ENCODE peak calls at places on chromosomes 6 and 20, in nine cellular contexts. G is transverse colon; R is trophoblast cell; C is uterus; Q is GM12878; Z is CD8-positive, alpha-beta memory T cell; X is tibial nerve; K is Peyer's patch; F is stomach. J is an unnamed sample.

GRCh38 chr6:44943541-44943940 is 384.6 kb upstream of the RUNX2 start:
- DNase-seq in C (no peak), R (no peak), G (no peak), F (no peak), K (no peak), Z (no peak), X (no peak), Q (no peak), J (no peak)

GRCh38 chr6:29017428-29017802 is 12.3 kb upstream of the ZNF311 start:
- DNase-seq in Z (no peak), C (no peak), Q (no peak), X (no peak), F (no peak), G (no peak), K (no peak), R (no peak), J (no peak)

GRCh38 chr20:32535316-32535952 is 49.7 kb downstream of the NOL4L start:
- DNase-seq in R (no peak), F (no peak), Q (no peak), X (no peak), G (no peak), C (no peak), Z (peak; percentile 29), K (peak; percentile 35), J (no peak)

GRCh38 chr20:62238569-62239277 is 402 bp downstream of the OSBPL2 start:
- DNase-seq in K (peak; percentile 34), Q (no peak), R (peak; percentile 38), F (peak; percentile 41), X (no peak), C (no peak), G (peak; percentile 55), Z (no peak), J (peak; percentile 66)

GRCh38 chr6:56663344-56663743 is 20.7 kb upstream of the DST start:
- DNase-seq in G (peak; percentile 40), X (no peak), C (no peak), K (no peak), R (no peak), F (no peak), Z (no peak), Q (no peak), J (no peak)

GRCh38 chr6:111791415-111791814 is 81.8 kb downstream of the FYN start:
- DNase-seq in K (no peak), X (no peak), Q (no peak), Z (no peak), G (no peak), R (no peak), F (no peak), C (no peak), J (no peak)

GRCh38 chr6:140071115-140071514 is 696.7 kb upstream of the CITED2 start:
- DNase-seq in C (no peak), X (no peak), G (no peak), Z (no peak), F (no peak), Q (no peak), R (no peak), K (no peak), J (no peak)

GRCh38 chr20:23305098-23305497 is 45.5 kb upstream of the NXT1 start:
- DNase-seq in Q (no peak), C (no peak), X (peak; percentile 32), G (no peak), Z (no peak), K (no peak), R (no peak), F (no peak), J (no peak)

GRCh38 chr6:108526739-108527174 is 34.0 kb upstream of the FOXO3 start:
- DNase-seq in X (no peak), K (no peak), Z (no peak), R (peak; percentile 72), G (no peak), F (no peak), C (no peak), Q (no peak), J (peak; percentile 31)

GRCh38 chr6:26251354-26252081 is 113.5 kb upstream of the BTN3A2 start:
- DNase-seq in R (peak; percentile 69), G (peak; percentile 82), Q (peak; percentile 98), F (peak; percentile 57), Z (peak; percentile 52), X (no peak), C (peak; percentile 50), K (peak; percentile 66), J (peak; percentile 91)

GRCh38 chr6:89976141-89977020 is 82.1 kb downstream of the GJA10 start:
- DNase-seq in K (no peak), Q (no peak), Z (no peak), R (peak; percentile 32), X (no peak), F (no peak), G (no peak), C (no peak), J (no peak)

GRCh38 chr20:62707981-62708521 is 585 bp upstream of the NTSR1 start:
- DNase-seq in X (no peak), Z (no peak), C (no peak), F (no peak), K (no peak), Q (no peak), R (no peak), G (no peak), J (no peak)

GRCh38 chr6:3389390-3390167 is 67.3 kb downstream of the SLC22A23 start:
- DNase-seq in C (peak; percentile 70), Z (no peak), K (no peak), F (no peak), Q (no peak), X (peak; percentile 42), R (no peak), G (no peak), J (no peak)

GRCh38 chr20:63268671-63269439 is 3.8 kb upstream of the ARFGAP1 start:
- DNase-seq in Q (no peak), K (no peak), G (no peak), F (no peak), C (no peak), X (no peak), Z (no peak), R (peak; percentile 79), J (peak; percentile 76)

GRCh38 chr20:31861346-31862156 is 8.8 kb downstream of the DUSP15 start:
- DNase-seq in C (peak; percentile 49), Z (peak; percentile 63), F (peak; percentile 58), Q (no peak), R (peak; percentile 61), K (peak; percentile 47), X (no peak), G (peak; percentile 61), J (peak; percentile 91)

GRCh38 chr20:10596726-10597125 is 77.1 kb downstream of the JAG1 start:
- DNase-seq in C (no peak), X (no peak), G (no peak), K (no peak), R (peak; percentile 53), Z (no peak), Q (no peak), F (no peak), J (no peak)

GRCh38 chr6:72646604-72647485 is 25.0 kb downstream of the KCNQ5 start:
- DNase-seq in Q (no peak), K (no peak), F (no peak), C (no peak), Z (no peak), R (no peak), X (no peak), G (no peak), J (no peak)

GRCh38 chr6:44733868-44734267 is 346.4 kb downstream of the CDC5L start:
- DNase-seq in G (peak; percentile 55), C (peak; percentile 22), R (no peak), X (no peak), Z (no peak), Q (no peak), K (no peak), F (no peak), J (no peak)

GRCh38 chr6:75331134-75331533 is 46.5 kb upstream of the TMEM30A start:
- DNase-seq in Q (no peak), F (no peak), G (no peak), Z (no peak), X (no peak), K (no peak), R (peak; percentile 49), C (no peak), J (no peak)

GRCh38 chr20:33686008-33686983 is at the start of gene E2F1:
- DNase-seq in F (peak; percentile 98), Z (peak; percentile 95), R (peak; percentile 98), Q (peak; percentile 61), K (peak; percentile 93), X (peak; percentile 92), G (peak; percentile 97), C (peak; percentile 92), J (peak; percentile 99)
- H3K4me1 ChIP-seq in F (peaks cover 16% of the 10 kb centered on the region), Z (peaks cover 37% of the 10 kb centered on the region), R (peaks cover 8% of the 10 kb centered on the region), Q (peaks cover 34% of the 10 kb centered on the region), K (peaks cover 18% of the 10 kb centered on the region), X (peaks cover 15% of the 10 kb centered on the region), G (peaks cover 9% of the 10 kb centered on the region), C (peaks cover 8% of the 10 kb centered on the region), J (peaks cover 46% of the 10 kb centered on the region)

GRCh38 chr6:53496100-53496499 is 48.8 kb downstream of the GCLC start:
- DNase-seq in Q (no peak), F (no peak), C (no peak), X (no peak), G (no peak), Z (no peak), R (no peak), K (no peak), J (no peak)
- H3K4me1 ChIP-seq in Q (no peaks in the 10 kb centered on the region), F (peaks cover 20% of the 10 kb centered on the region), C (no peaks in the 10 kb centered on the region), X (no peaks in the 10 kb centered on the region), G (no peaks in the 10 kb centered on the region), Z (no peaks in the 10 kb centered on the region), R (no peaks in the 10 kb centered on the region), K (no peaks in the 10 kb centered on the region), J (no peaks in the 10 kb centered on the region)

GRCh38 chr20:49983848-49984408 is 1.1 kb downstream of the SNAI1 start:
- DNase-seq in K (no peak), Q (no peak), F (no peak), X (no peak), C (no peak), G (no peak), R (peak; percentile 31), Z (no peak), J (no peak)

GRCh38 chr20:49983123-49983847 is 505 bp downstream of the SNAI1 start:
- DNase-seq in Z (no peak), R (peak; percentile 25), C (no peak), X (no peak), K (no peak), G (no peak), F (no peak), Q (no peak), J (no peak)

GRCh38 chr20:49985617-49986016 is 2.8 kb downstream of the SNAI1 start:
- DNase-seq in G (no peak), C (no peak), K (no peak), X (no peak), R (no peak), Q (no peak), F (no peak), Z (no peak), J (no peak)

GRCh38 chr20:49985157-49985556 is 2.4 kb downstream of the SNAI1 start:
- DNase-seq in G (no peak), X (no peak), R (no peak), Z (no peak), F (no peak), Q (no peak), K (no peak), C (no peak), J (no peak)

GRCh38 chr20:49984426-49985153 is 1.8 kb downstream of the SNAI1 start:
- DNase-seq in K (no peak), G (no peak), F (no peak), C (no peak), Q (no peak), R (no peak), X (no peak), Z (no peak), J (no peak)
- H3K4me1 ChIP-seq in K (peaks cover 15% of the 10 kb centered on the region), G (peaks cover 13% of the 10 kb centered on the region), F (peaks cover 39% of the 10 kb centered on the region), C (peaks cover 20% of the 10 kb centered on the region), Q (no peaks in the 10 kb centered on the region), R (peaks cover 43% of the 10 kb centered on the region), X (peaks cover 37% of the 10 kb centered on the region), Z (peaks cover 14% of the 10 kb centered on the region), J (peaks cover 30% of the 10 kb centered on the region)

GRCh38 chr6:41280658-41281057 is 5.8 kb downstream of the TREM1 start:
- DNase-seq in C (no peak), Q (no peak), R (no peak), K (no peak), F (peak; percentile 25), Z (no peak), X (no peak), G (no peak), J (no peak)
- H3K4me1 ChIP-seq in C (no peaks in the 10 kb centered on the region), Q (no peaks in the 10 kb centered on the region), R (peaks cover 2% of the 10 kb centered on the region), K (no peaks in the 10 kb centered on the region), F (no peaks in the 10 kb centered on the region), Z (peaks cover 10% of the 10 kb centered on the region), X (no peaks in the 10 kb centered on the region), G (no peaks in the 10 kb centered on the region), J (no peaks in the 10 kb centered on the region)

J was measured in Caco-2.